ENCODE peak calls at places on chromosomes 7 and 10, in eight cellular contexts. U is AG04450; D is iris pigment epithelial cell; S is activated CD4-positive, alpha-beta T cell treated with anti-CD3 and anti-CD28 coated beads for 48 hours; L is neural crest cell; Y is NCI-H2029; W is NCI-H774; Q is NCI-H1105 treated with DMSO at 0.1 percent for 48 hours. K is an unnamed sample.

GRCh38 chr7:110839866-110840265 is 251.1 kb upstream of the LRRN3 start:
- DNase-seq in U (peak), D (peak), S (no peak), L (no peak), Y (peak), W (no peak), Q (peak), K (no peak)

GRCh38 chr7:113083132-113083833 is 3.3 kb downstream of the GPR85 start:
- DNase-seq in U (no peak), D (no peak), S (no peak), L (no peak), Y (no peak), W (no peak), Q (no peak), K (no peak)

GRCh38 chr10:47367646-47368045 is 16.4 kb downstream of the ZNF488 start:
- DNase-seq in U (no peak), D (no peak), S (no peak), L (no peak), Y (no peak), W (no peak), Q (no peak), K (no peak)

GRCh38 chr7:33067921-33068320 is 5.3 kb upstream of the NT5C3A start:
- DNase-seq in U (no peak), D (no peak), S (no peak), L (no peak), Y (no peak), W (no peak), Q (no peak), K (no peak)

GRCh38 chr7:158955932-158956804 is 99.8 kb downstream of the DYNC2I1 start:
- DNase-seq in U (no peak), D (no peak), S (no peak), L (no peak), Y (no peak), W (no peak), Q (no peak), K (no peak)

GRCh38 chr10:12130237-12130872 is 878 bp downstream of the SEC61A2 start:
- DNase-seq in U (peak), D (peak), S (peak), L (peak), Y (no peak), W (no peak), Q (peak), K (peak)

GRCh38 chr10:31467791-31468535 is 148.9 kb downstream of the ZEB1 start:
- DNase-seq in U (no peak), D (peak), S (peak), L (no peak), Y (no peak), W (no peak), Q (no peak), K (no peak)

GRCh38 chr10:102565793-102566192 is 62.0 kb downstream of the SUFU start:
- DNase-seq in U (no peak), D (no peak), S (no peak), L (no peak), Y (no peak), W (no peak), Q (no peak), K (no peak)

GRCh38 chr7:155509725-155510551 is 36.4 kb downstream of the CNPY1 start:
- DNase-seq in U (no peak), D (no peak), S (no peak), L (peak), Y (no peak), W (no peak), Q (no peak), K (no peak)

GRCh38 chr10:70615784-70616511 is 13.4 kb upstream of the PRF1 start:
- DNase-seq in U (no peak), D (no peak), S (no peak), L (no peak), Y (no peak), W (no peak), Q (no peak), K (no peak)

GRCh38 chr10:386751-387693 is 251.8 kb downstream of the ZMYND11 start:
- DNase-seq in U (no peak), D (no peak), S (no peak), L (no peak), Y (no peak), W (no peak), Q (no peak), K (no peak)